ENCODE peak calls at places on chromosome 22, in six cellular contexts. K, Q, J, B, O and M are unnamed samples.

GRCh38 chr22:48704335-48704734 is 1123.3 kb downstream of the BRD1 start:
- DNase-seq in B (no peak), J (no peak), Q (no peak), O (no peak), K (no peak), M (no peak)

GRCh38 chr22:32653823-32654222 is 147.7 kb upstream of the TIMP3 start:
- DNase-seq in O (no peak), B (no peak), Q (no peak), K (no peak), J (no peak), M (no peak)

GRCh38 chr22:44862281-44862680 is 109.9 kb downstream of the ARHGAP8 start:
- DNase-seq in B (no peak), O (no peak), Q (no peak), K (no peak), J (no peak), M (no peak)

GRCh38 chr22:47442821-47443220 is 680.4 kb downstream of the TBC1D22A start:
- DNase-seq in O (no peak), Q (no peak), J (no peak), K (no peak), B (no peak), M (no peak)

GRCh38 chr22:50016988-50017700 is 4.6 kb upstream of the IL17REL start:
- DNase-seq in J (no peak), B (peak; percentile 1), K (no peak), O (no peak), Q (no peak), M (peak; percentile 21)

GRCh38 chr22:23113067-23113846 is 28.5 kb downstream of the RSPH14 start:
- DNase-seq in J (no peak), K (no peak), O (no peak), B (no peak), Q (peak; percentile 84), M (peak; percentile 68)

GRCh38 chr22:48453751-48454485 is 1373.8 kb downstream of the BRD1 start:
- DNase-seq in Q (no peak), K (no peak), J (no peak), B (no peak), O (no peak), M (no peak)

GRCh38 chr22:44505796-44506354 is 7.8 kb upstream of the RTL6 start:
- DNase-seq in B (no peak), K (no peak), J (no peak), Q (no peak), O (no peak), M (no peak)

GRCh38 chr22:31586137-31586920 is 75.7 kb downstream of the PISD start:
- DNase-seq in K (no peak), O (no peak), J (no peak), Q (no peak), B (no peak), M (no peak)

GRCh38 chr22:20651286-20651685 is 122.6 kb upstream of the SERPIND1 start:
- DNase-seq in K (no peak), B (no peak), Q (no peak), O (peak; percentile 15), J (no peak), M (no peak)

GRCh38 chr22:50578776-50579310 is 616 bp upstream of the CPT1B start:
- DNase-seq in J (no peak), B (no peak), O (no peak), Q (no peak), K (no peak), M (no peak)

GRCh38 chr22:33023119-33023827 is 34.9 kb downstream of the SYN3 start:
- DNase-seq in Q (no peak), B (no peak), K (no peak), J (no peak), O (no peak), M (no peak)

GRCh38 chr22:37254206-37254866 is 10.3 kb upstream of the RAC2 start:
- DNase-seq in K (no peak), Q (no peak), O (no peak), J (no peak), B (no peak), M (no peak)

GRCh38 chr22:24146791-24147353 is 34.4 kb upstream of the SUSD2 start:
- DNase-seq in Q (no peak), K (no peak), B (peak; percentile 16), O (no peak), J (peak; percentile 42), M (no peak)

GRCh38 chr22:17842386-17842785 is 68.1 kb upstream of the BID start:
- DNase-seq in O (peak; percentile 83), J (no peak), Q (no peak), B (no peak), K (no peak), M (no peak)

GRCh38 chr22:17843189-17843588 is 68.9 kb upstream of the BID start:
- DNase-seq in Q (no peak), O (no peak), K (no peak), B (no peak), J (no peak), M (no peak)

GRCh38 chr22:17845790-17846189 is 71.5 kb upstream of the BID start:
- DNase-seq in O (no peak), Q (no peak), J (no peak), B (no peak), K (no peak), M (no peak)

GRCh38 chr22:17845340-17845739 is 71.1 kb upstream of the BID start:
- DNase-seq in J (no peak), B (no peak), O (no peak), Q (no peak), K (no peak), M (no peak)

DNA sequence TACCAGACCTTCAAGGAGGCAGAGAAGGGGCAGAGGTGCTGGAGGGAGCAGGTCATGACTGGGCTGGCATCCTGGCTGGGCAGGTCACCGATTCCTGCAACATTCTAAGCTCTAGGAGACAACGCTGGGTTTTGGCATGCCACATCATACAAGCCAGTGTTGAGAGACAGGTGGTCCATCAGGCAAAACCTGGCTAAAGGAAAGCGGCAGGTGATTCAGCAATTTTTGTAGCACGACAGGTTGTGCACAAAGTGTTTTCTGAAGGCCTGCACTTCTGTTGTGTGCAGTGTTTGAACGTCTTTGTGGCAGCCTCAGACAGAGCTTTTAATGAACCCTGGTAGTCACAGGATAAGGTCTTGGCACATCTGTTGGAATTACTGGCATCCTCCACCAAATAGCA is 69.9 kb upstream of the BID start:
- DNase-seq in O (no peak), Q (no peak), J (no peak), K (no peak), B (no peak), M (no peak)
- H3K4me1 ChIP-seq in O (no peaks in the 10 kb centered on the region), Q (no peaks in the 10 kb centered on the region), J (no peaks in the 10 kb centered on the region), K (peaks cover 33% of the 10 kb centered on the region), B (no peaks in the 10 kb centered on the region), M (no peaks in the 10 kb centered on the region)

GRCh38 chr22:26673485-26673884 is 16.1 kb downstream of the MIAT start:
- DNase-seq in B (no peak), O (no peak), Q (no peak), J (no peak), K (no peak), M (no peak)

GRCh38 chr22:26672060-26672471 is 14.7 kb downstream of the MIAT start:
- DNase-seq in J (no peak), Q (no peak), K (no peak), B (no peak), O (peak; percentile 48), M (no peak)

GRCh38 chr22:26672590-26673468 is 15.4 kb downstream of the MIAT start:
- DNase-seq in B (peak; percentile 94), J (peak; percentile 97), O (peak; percentile 90), Q (peak; percentile 99), K (peak; percentile 92), M (peak; percentile 78)

GRCh38 chr22:26675687-26676273 is 18.4 kb downstream of the MIAT start:
- DNase-seq in Q (no peak), O (no peak), K (no peak), B (no peak), J (no peak), M (no peak)

DNA sequence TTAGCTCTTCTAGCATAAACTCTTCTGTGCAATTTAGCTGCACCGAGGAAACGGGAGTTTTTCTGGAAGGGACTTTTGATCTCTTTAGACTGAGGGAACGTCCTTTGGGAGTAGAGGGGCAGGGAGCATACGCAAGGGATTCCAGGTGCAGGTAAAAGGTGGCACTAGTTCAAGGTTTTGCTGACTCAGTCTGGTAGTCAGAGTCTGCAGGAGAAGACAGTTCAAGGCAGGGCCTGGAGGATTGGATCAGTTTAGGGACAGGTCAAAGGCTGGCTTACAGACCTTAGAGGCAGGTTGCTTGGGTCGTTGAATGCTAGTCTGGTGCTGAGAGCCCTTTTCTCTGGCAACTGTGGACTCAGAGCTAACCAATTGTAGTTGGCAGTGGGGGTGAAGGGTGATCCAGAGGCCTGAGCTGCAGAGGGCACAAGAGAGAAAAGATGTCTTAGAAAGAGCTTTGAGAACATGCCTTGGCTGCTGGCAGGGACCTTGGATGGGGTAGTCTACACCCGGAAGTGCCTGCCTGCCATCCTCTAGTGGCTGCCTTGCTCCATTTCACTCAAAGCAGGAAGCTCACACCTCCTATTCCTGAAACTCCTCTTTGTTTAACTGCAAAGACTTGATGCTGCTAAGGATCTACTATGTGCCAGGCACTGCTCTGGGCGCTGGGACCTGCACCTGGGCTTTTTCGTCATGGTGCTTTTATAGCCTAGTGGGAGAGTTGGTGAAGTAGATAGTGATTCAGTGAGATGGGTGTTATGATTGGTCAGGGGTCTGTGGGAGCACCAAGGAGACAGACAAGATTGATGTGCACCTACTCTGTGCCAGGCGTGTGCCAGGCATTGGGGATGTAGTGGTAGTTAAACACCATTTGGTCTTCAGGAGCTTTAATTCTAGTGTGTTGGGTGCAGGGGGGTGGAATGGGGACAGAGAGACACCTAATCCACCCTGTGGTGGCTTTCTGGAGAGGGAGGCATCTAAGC is 17.1 kb downstream of the MIAT start:
- DNase-seq in O (no peak), J (no peak), K (no peak), Q (peak; percentile 79), B (no peak), M (no peak)
- TF ChIP-seq CTCF in O (no peak), J (no peak), K (no peak), Q (peak; percentile 57), B (no peak), M (no peak)

DNA sequence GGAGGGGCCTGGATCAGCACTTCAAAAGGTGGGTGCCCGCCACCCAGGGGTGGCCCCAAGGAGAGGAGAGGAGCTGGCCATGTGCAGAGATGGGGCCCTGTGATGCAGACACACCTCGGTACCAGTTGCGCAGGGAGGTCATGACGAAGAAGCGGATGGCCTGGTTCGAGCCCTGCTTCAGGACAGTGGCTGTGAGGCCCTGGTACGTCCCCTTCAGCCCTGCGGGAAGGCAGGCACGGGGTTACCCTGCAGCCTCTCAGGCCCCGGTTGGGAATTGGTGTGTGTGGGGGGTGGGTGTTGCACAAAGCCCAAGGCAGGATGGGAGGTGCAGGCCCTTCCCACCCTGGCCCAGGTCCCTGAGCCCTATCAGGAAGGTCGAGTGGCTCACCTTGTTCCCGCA is 1.8 kb downstream of the SLC25A1 start:
- DNase-seq in Q (no peak), O (no peak), J (no peak), K (no peak), B (peak; percentile 6), M (no peak)
- H3K4me1 ChIP-seq in Q (peaks cover 61% of the 10 kb centered on the region), O (peaks cover 9% of the 10 kb centered on the region), J (peaks cover 40% of the 10 kb centered on the region), K (peaks cover 21% of the 10 kb centered on the region), B (peaks cover 13% of the 10 kb centered on the region), M (peaks cover 60% of the 10 kb centered on the region)

DNA sequence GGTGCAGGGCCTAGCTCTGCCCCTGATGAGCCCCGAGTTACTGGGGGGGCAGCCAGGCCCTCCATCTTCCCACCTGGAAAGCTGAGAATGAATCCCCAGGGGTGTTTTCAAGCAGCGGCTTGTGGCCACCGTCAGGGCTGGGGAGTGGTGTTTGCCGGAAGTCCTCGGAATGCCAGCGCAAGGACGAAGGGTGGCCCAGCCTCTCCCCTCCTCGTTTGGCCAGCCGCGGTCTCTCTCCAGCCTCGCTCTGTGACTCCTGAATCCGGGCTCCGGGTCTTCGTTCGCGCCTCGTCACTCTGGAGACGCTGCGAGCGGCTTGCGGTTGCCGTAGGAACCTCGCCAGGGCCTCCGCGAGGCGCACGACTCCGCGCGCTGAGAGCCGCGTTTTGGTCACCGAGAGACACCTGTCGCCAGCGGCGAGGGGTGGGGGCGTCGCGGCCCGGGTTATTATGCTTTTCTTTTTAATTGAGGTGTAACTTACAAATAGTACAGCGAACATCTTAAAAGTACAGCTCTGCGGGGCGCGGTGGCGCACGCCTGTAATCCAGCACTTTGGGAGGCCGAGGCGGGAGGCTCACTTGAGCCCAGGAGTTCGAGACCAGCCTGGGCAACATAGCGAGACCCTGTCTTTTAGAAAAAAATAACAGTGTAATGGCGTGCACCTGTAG is 6.3 kb upstream of the KDELR3 start:
- DNase-seq in K (peak; percentile 83), Q (peak; percentile 80), O (peak; percentile 62), B (peak; percentile 97), J (peak; percentile 99), M (peak; percentile 92)
- TF ChIP-seq CTCF in K (no peak), Q (no peak), O (no peak), B (no peak), J (no peak), M (no peak)